ENCODE peak calls at places on chromosomes 16 and 17, in five cellular contexts. One of them, this sample, is unnamed.
A peak's percentile ranks its signal among the peaks of the same experiment; 100 is the strongest.

GRCh38 chr17:36948717-36949460 is at the start of gene AATF:
- DNase-seq in glutamatergic neuron: peak; percentile 99
- DNase-seq in AG04450: peak; percentile 90
- DNase-seq in sigmoid colon: peak; percentile 98
- DNase-seq in GM06990: peak; percentile 100
- DNase-seq in this sample: peak; percentile 94

GRCh38 chr17:7296189-7296861 is 1.9 kb upstream of the YBX2 start:
- DNase-seq in glutamatergic neuron: peak; percentile 93
- DNase-seq in AG04450: no peak
- DNase-seq in sigmoid colon: peak; percentile 94
- DNase-seq in GM06990: peak; percentile 84
- DNase-seq in this sample: peak; percentile 95

GRCh38 chr17:32496348-32497078 is 9.7 kb downstream of the CDK5R1 start:
- DNase-seq in glutamatergic neuron: no peak
- DNase-seq in AG04450: peak; percentile 32
- DNase-seq in sigmoid colon: peak; percentile 56
- DNase-seq in GM06990: no peak
- DNase-seq in this sample: no peak

GRCh38 chr17:66829386-66829864 is 5.5 kb upstream of the CACNG5 start:
- DNase-seq in glutamatergic neuron: no peak
- DNase-seq in AG04450: peak; percentile 16
- DNase-seq in sigmoid colon: peak; percentile 63
- DNase-seq in GM06990: no peak
- DNase-seq in this sample: peak; percentile 76

GRCh38 chr17:11671151-11671550 is 72.9 kb downstream of the DNAH9 start:
- DNase-seq in glutamatergic neuron: no peak
- DNase-seq in AG04450: no peak
- DNase-seq in sigmoid colon: no peak
- DNase-seq in GM06990: no peak
- DNase-seq in this sample: no peak

GRCh38 chr16:88681709-88682451 is 4.4 kb downstream of the SNAI3 start:
- DNase-seq in glutamatergic neuron: no peak
- DNase-seq in AG04450: no peak
- DNase-seq in sigmoid colon: no peak
- DNase-seq in GM06990: peak; percentile 85
- DNase-seq in this sample: no peak

GRCh38 chr17:72972263-72972951 is 120.1 kb downstream of the SLC39A11 start:
- DNase-seq in glutamatergic neuron: no peak
- DNase-seq in AG04450: no peak
- DNase-seq in sigmoid colon: no peak
- DNase-seq in GM06990: no peak
- DNase-seq in this sample: no peak

GRCh38 chr16:15502041-15502725 is 67.8 kb downstream of the BMERB1 start:
- DNase-seq in glutamatergic neuron: peak; percentile 31
- DNase-seq in AG04450: peak; percentile 76
- DNase-seq in sigmoid colon: no peak
- DNase-seq in GM06990: no peak
- DNase-seq in this sample: no peak

GRCh38 chr17:58694302-58694701 is 1.9 kb downstream of the RAD51C start:
- DNase-seq in glutamatergic neuron: no peak
- DNase-seq in AG04450: no peak
- DNase-seq in sigmoid colon: no peak
- DNase-seq in GM06990: no peak
- DNase-seq in this sample: no peak

DNA sequence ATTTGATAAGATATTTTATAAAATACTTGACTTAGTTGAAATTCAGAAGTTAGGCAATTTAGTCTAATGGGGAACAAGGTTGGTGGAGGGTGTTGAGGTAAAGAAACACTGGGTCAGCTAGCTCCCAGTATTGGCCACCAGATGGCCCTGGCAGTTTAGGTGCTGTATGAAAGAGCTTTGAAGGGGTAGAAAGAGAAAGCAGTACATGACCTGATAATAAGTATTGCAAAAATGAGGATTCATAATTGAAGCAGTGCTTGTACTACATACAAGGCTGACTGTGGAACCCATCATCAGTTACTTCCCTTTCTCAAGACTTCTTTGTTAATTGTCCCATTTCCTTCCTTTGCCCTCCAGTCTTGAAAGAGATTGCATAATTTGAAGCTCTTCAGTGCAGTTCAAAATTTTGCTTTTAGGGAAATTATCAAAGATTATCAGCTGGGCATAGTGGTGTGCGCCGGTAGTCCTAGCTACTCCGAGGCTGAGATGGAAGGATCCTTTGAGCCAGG is 29.4 kb downstream of the TANC2 start:
- DNase-seq in glutamatergic neuron: peak; percentile 45
- DNase-seq in AG04450: no peak
- DNase-seq in sigmoid colon: no peak
- DNase-seq in GM06990: no peak
- DNase-seq in this sample: peak; percentile 26
- TF ChIP-seq CTCF in glutamatergic neuron: peak; percentile 51
- TF ChIP-seq CTCF in AG04450: peak; percentile 67
- TF ChIP-seq CTCF in sigmoid colon: no peak
- TF ChIP-seq CTCF in GM06990: peak; percentile 70
- TF ChIP-seq CTCF in this sample: peak; percentile 45

DNA sequence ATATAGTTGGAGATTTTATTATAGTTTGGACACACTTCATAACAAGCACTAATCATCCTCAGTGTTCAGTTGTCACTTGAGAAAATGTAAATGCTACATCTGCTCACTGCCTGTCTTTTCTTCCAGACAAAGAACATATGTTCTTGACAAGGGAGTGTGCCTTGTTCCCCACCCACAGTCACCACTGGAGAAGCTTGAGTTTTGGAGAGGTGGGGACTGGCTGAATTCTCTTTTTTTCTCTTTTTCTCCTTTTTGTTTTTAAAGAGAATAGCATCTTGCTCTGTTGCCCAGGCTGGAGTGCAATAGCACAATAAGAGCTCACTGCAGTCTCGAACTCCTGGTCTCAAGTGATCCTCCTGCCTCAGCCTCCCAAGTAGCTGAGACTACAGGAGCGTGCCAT is 15.5 kb downstream of the RPRML start:
- DNase-seq in glutamatergic neuron: no peak
- DNase-seq in AG04450: no peak
- DNase-seq in sigmoid colon: peak; percentile 6
- DNase-seq in GM06990: no peak
- DNase-seq in this sample: no peak
- TF ChIP-seq CTCF in glutamatergic neuron: no peak
- TF ChIP-seq CTCF in AG04450: no peak
- TF ChIP-seq CTCF in sigmoid colon: no peak
- TF ChIP-seq CTCF in GM06990: no peak
- TF ChIP-seq CTCF in this sample: no peak

GRCh38 chr17:50477976-50478375 is 684 bp upstream of the RSAD1 start:
- DNase-seq in glutamatergic neuron: no peak
- DNase-seq in AG04450: no peak
- DNase-seq in sigmoid colon: no peak
- DNase-seq in GM06990: no peak
- DNase-seq in this sample: no peak
- TF ChIP-seq CTCF in glutamatergic neuron: no peak
- TF ChIP-seq CTCF in AG04450: no peak
- TF ChIP-seq CTCF in sigmoid colon: no peak
- TF ChIP-seq CTCF in GM06990: no peak
- TF ChIP-seq CTCF in this sample: no peak

DNA sequence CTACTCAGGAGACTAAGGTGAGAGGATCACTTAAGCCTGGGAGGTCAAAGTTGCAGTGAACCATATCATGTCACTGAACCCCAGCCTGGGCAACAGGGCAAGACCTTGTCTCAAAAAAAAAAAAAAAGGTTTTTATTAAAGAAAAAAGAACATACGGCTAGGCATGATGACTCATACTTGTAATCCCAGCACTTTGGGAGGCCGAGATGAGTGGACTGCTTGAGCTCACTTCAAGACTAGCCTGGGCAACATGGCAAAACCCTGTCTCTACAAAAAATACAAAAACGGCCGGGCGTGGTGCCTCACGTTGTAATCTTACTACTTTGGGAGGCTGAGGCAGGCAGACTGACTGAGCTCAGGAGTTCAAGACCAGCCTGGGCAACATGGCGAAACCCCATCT is 38.4 kb downstream of the RANBP10 start:
- DNase-seq in glutamatergic neuron: no peak
- DNase-seq in AG04450: peak; percentile 39
- DNase-seq in sigmoid colon: no peak
- DNase-seq in GM06990: peak; percentile 36
- DNase-seq in this sample: no peak
- TF ChIP-seq CTCF in glutamatergic neuron: no peak
- TF ChIP-seq CTCF in AG04450: no peak
- TF ChIP-seq CTCF in sigmoid colon: no peak
- TF ChIP-seq CTCF in GM06990: no peak
- TF ChIP-seq CTCF in this sample: no peak

DNA sequence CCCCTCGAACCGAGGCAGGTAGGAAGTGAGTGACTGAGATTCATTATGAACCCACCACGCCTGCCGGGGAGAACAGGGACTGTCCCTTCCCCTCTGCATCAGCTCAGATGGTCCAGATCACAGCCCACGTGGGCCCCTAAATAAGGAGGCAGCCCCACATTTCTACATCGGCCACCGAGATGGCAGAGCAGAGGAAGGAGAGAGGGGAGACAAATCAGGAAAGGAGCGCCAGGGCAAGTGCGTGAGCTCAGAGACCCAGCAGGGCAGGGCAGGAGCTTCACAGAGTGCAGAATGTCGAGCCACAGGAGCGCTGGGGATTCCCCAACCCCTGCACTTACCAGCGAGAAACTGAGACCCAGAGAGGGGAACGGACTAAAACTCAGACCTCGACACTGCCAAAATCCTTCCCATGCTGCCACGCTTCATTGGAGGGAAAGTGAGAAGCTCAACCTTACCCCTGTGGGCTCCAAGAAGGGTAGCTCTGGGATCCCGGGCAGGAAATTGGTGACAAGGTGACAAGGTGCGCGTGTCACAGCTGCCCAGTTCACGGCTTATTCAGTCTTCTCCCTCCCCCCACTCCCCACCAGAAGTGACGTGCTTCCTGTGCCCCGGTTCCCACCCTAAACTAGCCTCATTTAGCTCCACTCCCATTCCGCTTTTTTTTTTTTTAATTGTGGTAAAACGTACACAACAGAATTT is at the start of gene ICAM2:
- DNase-seq in glutamatergic neuron: no peak
- DNase-seq in AG04450: no peak
- DNase-seq in sigmoid colon: peak; percentile 79
- DNase-seq in GM06990: peak; percentile 85
- DNase-seq in this sample: no peak
- TF ChIP-seq CTCF in glutamatergic neuron: no peak
- TF ChIP-seq CTCF in AG04450: no peak
- TF ChIP-seq CTCF in sigmoid colon: no peak
- TF ChIP-seq CTCF in GM06990: no peak
- TF ChIP-seq CTCF in this sample: no peak

DNA sequence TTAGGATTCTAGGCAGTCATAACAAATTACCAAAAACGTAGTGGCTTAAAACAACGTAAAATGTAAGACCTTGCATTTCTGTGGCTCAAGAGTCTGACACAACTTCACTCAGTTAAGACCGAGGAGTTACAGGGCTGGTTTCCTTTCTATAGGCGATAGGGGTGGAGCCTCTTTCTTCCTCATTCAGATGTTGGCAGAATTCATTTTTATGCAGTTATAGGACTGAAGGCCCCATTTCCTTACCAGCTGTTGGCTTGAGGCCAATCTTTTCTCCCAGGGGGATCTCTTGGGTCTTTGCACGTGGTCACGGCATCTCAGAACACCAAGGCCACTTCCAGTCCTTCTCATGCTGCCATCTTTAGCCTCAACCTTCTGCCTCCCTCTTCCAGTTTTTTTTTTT is 145.2 kb downstream of the KCNJ2 start:
- DNase-seq in glutamatergic neuron: no peak
- DNase-seq in AG04450: no peak
- DNase-seq in sigmoid colon: no peak
- DNase-seq in GM06990: no peak
- DNase-seq in this sample: no peak
- TF ChIP-seq CTCF in glutamatergic neuron: no peak
- TF ChIP-seq CTCF in AG04450: no peak
- TF ChIP-seq CTCF in sigmoid colon: no peak
- TF ChIP-seq CTCF in GM06990: no peak
- TF ChIP-seq CTCF in this sample: no peak

GRCh38 chr16:57778658-57779057 is 23.6 kb downstream of the KIFC3 start:
- DNase-seq in glutamatergic neuron: no peak
- DNase-seq in AG04450: no peak
- DNase-seq in sigmoid colon: no peak
- DNase-seq in GM06990: no peak
- DNase-seq in this sample: no peak

GRCh38 chr16:57773019-57773418 is 29.3 kb downstream of the KIFC3 start:
- DNase-seq in glutamatergic neuron: no peak
- DNase-seq in AG04450: no peak
- DNase-seq in sigmoid colon: no peak
- DNase-seq in GM06990: no peak
- DNase-seq in this sample: no peak

GRCh38 chr16:57773680-57774295 is 28.5 kb downstream of the KIFC3 start:
- DNase-seq in glutamatergic neuron: no peak
- DNase-seq in AG04450: no peak
- DNase-seq in sigmoid colon: no peak
- DNase-seq in GM06990: no peak
- DNase-seq in this sample: no peak

GRCh38 chr16:57774886-57775285 is 27.4 kb downstream of the KIFC3 start:
- DNase-seq in glutamatergic neuron: no peak
- DNase-seq in AG04450: no peak
- DNase-seq in sigmoid colon: no peak
- DNase-seq in GM06990: no peak
- DNase-seq in this sample: no peak

GRCh38 chr16:57775661-57776469 is 26.4 kb downstream of the KIFC3 start:
- DNase-seq in glutamatergic neuron: peak; percentile 79
- DNase-seq in AG04450: no peak
- DNase-seq in sigmoid colon: no peak
- DNase-seq in GM06990: no peak
- DNase-seq in this sample: peak; percentile 82
- TF ChIP-seq CTCF in glutamatergic neuron: peak; percentile 48
- TF ChIP-seq CTCF in AG04450: peak; percentile 23
- TF ChIP-seq CTCF in sigmoid colon: no peak
- TF ChIP-seq CTCF in GM06990: peak; percentile 32
- TF ChIP-seq CTCF in this sample: peak; percentile 64

DNA sequence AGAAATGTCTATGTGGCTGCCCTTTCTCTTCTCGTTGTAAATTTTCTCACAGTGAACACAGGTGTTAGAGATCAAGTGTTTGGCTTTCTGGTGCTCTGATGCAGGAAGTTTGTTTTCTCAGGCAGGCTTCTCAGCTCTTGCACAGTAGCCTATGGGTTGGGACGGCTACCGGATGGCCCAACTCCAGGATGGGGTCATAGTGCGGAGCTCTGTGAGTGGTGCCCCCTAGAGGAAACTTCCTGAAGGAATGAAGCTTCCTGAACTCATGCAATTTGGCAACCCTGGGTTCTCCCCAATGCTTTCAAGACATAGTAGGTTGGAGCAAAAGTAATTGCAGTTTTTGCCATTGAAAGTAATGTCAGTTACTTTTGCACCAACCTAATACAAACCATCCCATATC is 407.5 kb upstream of the HSBP1 start:
- DNase-seq in glutamatergic neuron: no peak
- DNase-seq in AG04450: no peak
- DNase-seq in sigmoid colon: no peak
- DNase-seq in GM06990: no peak
- DNase-seq in this sample: peak; percentile 3
- TF ChIP-seq CTCF in glutamatergic neuron: no peak
- TF ChIP-seq CTCF in AG04450: no peak
- TF ChIP-seq CTCF in sigmoid colon: no peak
- TF ChIP-seq CTCF in GM06990: peak; percentile 16
- TF ChIP-seq CTCF in this sample: no peak

This sample was measured in endothelial cell.